ENCODE peak calls at places on chromosomes 12 and 14, in five cellular contexts. One of them, this sample, is unnamed.

GRCh38 chr12:108801736-108802665 is 55.4 kb downstream of the SSH1 start:
- DNase-seq in T follicular helper cell: no peak
- DNase-seq in HCEC 1CT: peak; percentile 92
- DNase-seq in EL: peak; percentile 91
- DNase-seq in COR-L47: no peak
- DNase-seq in this sample: peak; percentile 69

GRCh38 chr14:33679461-33680225 is 271.2 kb downstream of the EGLN3 start:
- DNase-seq in T follicular helper cell: no peak
- DNase-seq in HCEC 1CT: no peak
- DNase-seq in EL: peak; percentile 95
- DNase-seq in COR-L47: no peak
- DNase-seq in this sample: peak; percentile 79

GRCh38 chr14:69043598-69044267 is 64.6 kb upstream of the ACTN1 start:
- DNase-seq in T follicular helper cell: no peak
- DNase-seq in HCEC 1CT: peak; percentile 71
- DNase-seq in EL: peak; percentile 80
- DNase-seq in COR-L47: no peak
- DNase-seq in this sample: peak; percentile 71

GRCh38 chr14:88098128-88098527 is 93.2 kb downstream of the GPR65 start:
- DNase-seq in T follicular helper cell: no peak
- DNase-seq in HCEC 1CT: no peak
- DNase-seq in EL: no peak
- DNase-seq in COR-L47: no peak
- DNase-seq in this sample: no peak

GRCh38 chr12:113850309-113851056 is 115.6 kb downstream of the RBM19 start:
- DNase-seq in T follicular helper cell: no peak
- DNase-seq in HCEC 1CT: no peak
- DNase-seq in EL: no peak
- DNase-seq in COR-L47: no peak
- DNase-seq in this sample: no peak

GRCh38 chr12:53564941-53565340 is 57.7 kb upstream of the NPFF start:
- DNase-seq in T follicular helper cell: no peak
- DNase-seq in HCEC 1CT: no peak
- DNase-seq in EL: no peak
- DNase-seq in COR-L47: no peak
- DNase-seq in this sample: no peak

GRCh38 chr14:23582906-23583760 is 4.5 kb upstream of the JPH4 start:
- DNase-seq in T follicular helper cell: no peak
- DNase-seq in HCEC 1CT: no peak
- DNase-seq in EL: no peak
- DNase-seq in COR-L47: no peak
- DNase-seq in this sample: no peak

GRCh38 chr14:87805315-87805723 is 187.7 kb downstream of the GALC start:
- DNase-seq in T follicular helper cell: peak; percentile 4
- DNase-seq in HCEC 1CT: no peak
- DNase-seq in EL: peak; percentile 18
- DNase-seq in COR-L47: peak; percentile 5
- DNase-seq in this sample: peak; percentile 70

GRCh38 chr14:100604126-100604501 is 16.9 kb upstream of the BEGAIN start:
- DNase-seq in T follicular helper cell: no peak
- DNase-seq in HCEC 1CT: no peak
- DNase-seq in EL: no peak
- DNase-seq in COR-L47: no peak
- DNase-seq in this sample: no peak

GRCh38 chr14:98477935-98478334 is 794.1 kb downstream of the BCL11B start:
- DNase-seq in T follicular helper cell: no peak
- DNase-seq in HCEC 1CT: no peak
- DNase-seq in EL: no peak
- DNase-seq in COR-L47: no peak
- DNase-seq in this sample: peak; percentile 22

GRCh38 chr12:9706081-9706685 is 26.7 kb downstream of the CLECL1 start:
- DNase-seq in T follicular helper cell: no peak
- DNase-seq in HCEC 1CT: no peak
- DNase-seq in EL: no peak
- DNase-seq in COR-L47: no peak
- DNase-seq in this sample: no peak

GRCh38 chr12:120093592-120094355 is 22.8 kb downstream of the RAB35 start:
- DNase-seq in T follicular helper cell: no peak
- DNase-seq in HCEC 1CT: no peak
- DNase-seq in EL: no peak
- DNase-seq in COR-L47: no peak
- DNase-seq in this sample: no peak

GRCh38 chr12:114439833-114440449 is 34.0 kb upstream of the TBX5 start:
- DNase-seq in T follicular helper cell: no peak
- DNase-seq in HCEC 1CT: no peak
- DNase-seq in EL: no peak
- DNase-seq in COR-L47: no peak
- DNase-seq in this sample: no peak

GRCh38 chr12:109811624-109811995 is 21.6 kb downstream of the TRPV4 start:
- DNase-seq in T follicular helper cell: no peak
- DNase-seq in HCEC 1CT: no peak
- DNase-seq in EL: no peak
- DNase-seq in COR-L47: no peak
- DNase-seq in this sample: no peak

GRCh38 chr14:32728526-32728925 is 210.2 kb upstream of the NPAS3 start:
- DNase-seq in T follicular helper cell: no peak
- DNase-seq in HCEC 1CT: no peak
- DNase-seq in EL: no peak
- DNase-seq in COR-L47: no peak
- DNase-seq in this sample: no peak

GRCh38 chr14:62694075-62694474 is 351.2 kb downstream of the KCNH5 start:
- DNase-seq in T follicular helper cell: no peak
- DNase-seq in HCEC 1CT: peak; percentile 99
- DNase-seq in EL: peak; percentile 7
- DNase-seq in COR-L47: no peak
- DNase-seq in this sample: no peak

GRCh38 chr12:45426294-45426693 is 210.4 kb downstream of the ANO6 start:
- DNase-seq in T follicular helper cell: no peak
- DNase-seq in HCEC 1CT: no peak
- DNase-seq in EL: no peak
- DNase-seq in COR-L47: no peak
- DNase-seq in this sample: no peak

GRCh38 chr12:122641976-122642375 is 61.2 kb downstream of the HCAR2 start:
- DNase-seq in T follicular helper cell: no peak
- DNase-seq in HCEC 1CT: peak; percentile 73
- DNase-seq in EL: peak; percentile 60
- DNase-seq in COR-L47: no peak
- DNase-seq in this sample: no peak

GRCh38 chr12:18864900-18865561 is 127.1 kb downstream of the CAPZA3 start:
- DNase-seq in T follicular helper cell: no peak
- DNase-seq in HCEC 1CT: peak; percentile 79
- DNase-seq in EL: peak; percentile 78
- DNase-seq in COR-L47: no peak
- DNase-seq in this sample: peak; percentile 66

GRCh38 chr12:28140404-28140803 is 49.9 kb upstream of the CCDC91 start:
- DNase-seq in T follicular helper cell: no peak
- DNase-seq in HCEC 1CT: no peak
- DNase-seq in EL: no peak
- DNase-seq in COR-L47: no peak
- DNase-seq in this sample: no peak

GRCh38 chr12:109115758-109116610 is at the start of gene ACACB:
- DNase-seq in T follicular helper cell: no peak
- DNase-seq in HCEC 1CT: no peak
- DNase-seq in EL: no peak
- DNase-seq in COR-L47: no peak
- DNase-seq in this sample: no peak

GRCh38 chr12:25427328-25428249 is 125.5 kb downstream of the LMNTD1 start:
- DNase-seq in T follicular helper cell: no peak
- DNase-seq in HCEC 1CT: peak; percentile 59
- DNase-seq in EL: no peak
- DNase-seq in COR-L47: no peak
- DNase-seq in this sample: no peak

GRCh38 chr12:76859621-76860020 is 19.2 kb downstream of the CSRP2 start:
- DNase-seq in T follicular helper cell: no peak
- DNase-seq in HCEC 1CT: no peak
- DNase-seq in EL: no peak
- DNase-seq in COR-L47: no peak
- DNase-seq in this sample: no peak

GRCh38 chr12:49365542-49365941 is 1.7 kb upstream of the SPATS2 start:
- DNase-seq in T follicular helper cell: no peak
- DNase-seq in HCEC 1CT: peak; percentile 67
- DNase-seq in EL: peak; percentile 72
- DNase-seq in COR-L47: no peak
- DNase-seq in this sample: no peak

GRCh38 chr12:26524862-26525465 is 308.0 kb downstream of the ITPR2 start:
- DNase-seq in T follicular helper cell: no peak
- DNase-seq in HCEC 1CT: peak; percentile 17
- DNase-seq in EL: peak; percentile 18
- DNase-seq in COR-L47: no peak
- DNase-seq in this sample: no peak

GRCh38 chr14:93954900-93955891 is 21.2 kb downstream of the ASB2 start:
- DNase-seq in T follicular helper cell: peak; percentile 34
- DNase-seq in HCEC 1CT: no peak
- DNase-seq in EL: no peak
- DNase-seq in COR-L47: no peak
- DNase-seq in this sample: no peak

GRCh38 chr12:93722757-93723567 is 45.8 kb downstream of the CRADD start:
- DNase-seq in T follicular helper cell: no peak
- DNase-seq in HCEC 1CT: peak; percentile 30
- DNase-seq in EL: peak; percentile 88
- DNase-seq in COR-L47: no peak
- DNase-seq in this sample: no peak

GRCh38 chr14:89899917-89900680 is 54.4 kb downstream of the EFCAB11 start:
- DNase-seq in T follicular helper cell: no peak
- DNase-seq in HCEC 1CT: peak; percentile 45
- DNase-seq in EL: peak; percentile 41
- DNase-seq in COR-L47: peak; percentile 10
- DNase-seq in this sample: peak; percentile 33

GRCh38 chr12:45725631-45726593 is 3.6 kb upstream of the ARID2 start:
- DNase-seq in T follicular helper cell: no peak
- DNase-seq in HCEC 1CT: peak; percentile 62
- DNase-seq in EL: peak; percentile 46
- DNase-seq in COR-L47: no peak
- DNase-seq in this sample: peak; percentile 35

GRCh38 chr12:80187660-80188090 is 88.3 kb downstream of the OTOGL start:
- DNase-seq in T follicular helper cell: no peak
- DNase-seq in HCEC 1CT: peak; percentile 62
- DNase-seq in EL: peak; percentile 73
- DNase-seq in COR-L47: peak; percentile 81
- DNase-seq in this sample: peak; percentile 8

GRCh38 chr12:93100610-93101009 is 171.5 kb upstream of the EEA1 start:
- DNase-seq in T follicular helper cell: no peak
- DNase-seq in HCEC 1CT: no peak
- DNase-seq in EL: no peak
- DNase-seq in COR-L47: no peak
- DNase-seq in this sample: no peak

GRCh38 chr14:54299393-54300363 is 97.1 kb upstream of the CDKN3 start:
- DNase-seq in T follicular helper cell: no peak
- DNase-seq in HCEC 1CT: no peak
- DNase-seq in EL: no peak
- DNase-seq in COR-L47: no peak
- DNase-seq in this sample: no peak

GRCh38 chr14:81710232-81710845 is 176.7 kb upstream of the SEL1L start:
- DNase-seq in T follicular helper cell: no peak
- DNase-seq in HCEC 1CT: peak; percentile 3
- DNase-seq in EL: peak; percentile 1
- DNase-seq in COR-L47: peak; percentile 59
- DNase-seq in this sample: peak; percentile 16

GRCh38 chr14:102971836-102972606 is 49.6 kb downstream of the AMN start:
- DNase-seq in T follicular helper cell: no peak
- DNase-seq in HCEC 1CT: no peak
- DNase-seq in EL: no peak
- DNase-seq in COR-L47: no peak
- DNase-seq in this sample: no peak

GRCh38 chr14:69708586-69709169 is 58.3 kb upstream of the SRSF5 start:
- DNase-seq in T follicular helper cell: peak; percentile 13
- DNase-seq in HCEC 1CT: peak; percentile 39
- DNase-seq in EL: no peak
- DNase-seq in COR-L47: no peak
- DNase-seq in this sample: no peak

GRCh38 chr12:40650038-40650704 is 42.1 kb upstream of the CNTN1 start:
- DNase-seq in T follicular helper cell: no peak
- DNase-seq in HCEC 1CT: no peak
- DNase-seq in EL: no peak
- DNase-seq in COR-L47: no peak
- DNase-seq in this sample: no peak

This sample was measured in AG08395.